ENCODE peak calls at places on chromosomes 3 and 15, in eight cellular contexts. U, S, N, P, Q, R, Y and V are unnamed samples.
A peak's percentile ranks its signal among the peaks of the same experiment; 100 is the strongest.

GRCh38 chr15:91302588-91303439 is 202.8 kb downstream of the SV2B start:
- DNase-seq in Y (peak; percentile 68), Q (peak; percentile 65), P (peak; percentile 24), S (no peak), U (peak; percentile 26), N (peak; percentile 54), R (peak; percentile 28), V (no peak)

GRCh38 chr15:52784799-52785671 is 5.1 kb downstream of the ONECUT1 start:
- DNase-seq in Q (no peak), Y (no peak), P (no peak), S (no peak), R (no peak), N (no peak), U (no peak), V (no peak)

GRCh38 chr15:91897585-91898372 is 44.3 kb downstream of the SLCO3A1 start:
- DNase-seq in Q (no peak), N (no peak), P (no peak), U (no peak), Y (no peak), R (no peak), S (no peak), V (no peak)

GRCh38 chr15:69595009-69595825 is 142.6 kb downstream of the RPLP1 start:
- DNase-seq in S (no peak), N (no peak), U (no peak), P (no peak), Y (no peak), R (no peak), Q (no peak), V (no peak)

GRCh38 chr15:101445562-101446526 is 43.7 kb downstream of the PCSK6 start:
- DNase-seq in Y (peak; percentile 57), N (peak; percentile 90), U (peak; percentile 31), P (no peak), R (no peak), Q (no peak), S (no peak), V (no peak)

GRCh38 chr15:31488437-31489204 is 162.0 kb downstream of the KLF13 start:
- DNase-seq in R (peak; percentile 78), P (no peak), U (peak; percentile 87), Y (peak; percentile 95), S (peak; percentile 29), N (peak; percentile 74), Q (peak; percentile 95), V (peak; percentile 93)

GRCh38 chr3:196108075-196108743 is 26.3 kb upstream of the TFRC start:
- DNase-seq in Y (no peak), R (no peak), P (no peak), S (no peak), N (no peak), U (no peak), Q (no peak), V (no peak)

GRCh38 chr3:159191454-159191853 is 389.6 kb downstream of the MFSD1 start:
- DNase-seq in Y (peak; percentile 69), S (no peak), R (no peak), Q (no peak), N (peak; percentile 90), P (no peak), U (no peak), V (no peak)